ENCODE peak calls at places on chromosomes 1 and 21, in four cellular contexts. One of them, this sample, is unnamed.

GRCh38 chr1:118303534-118303933 is 118.5 kb upstream of the SPAG17 start:
- DNase-seq in head of caudate nucleus: no peak
- DNase-seq in fibroblast of the conjunctiva: no peak
- DNase-seq in stimulated activated CD4-positive, alpha-beta T cell treated with anti-CD3 and anti-CD28 coated beads, TNF-alpha, amount 100 ng/mL, for 1 hour: no peak
- DNase-seq in this sample: no peak

GRCh38 chr1:211370669-211371068 is 44.0 kb downstream of the TRAF5 start:
- DNase-seq in stimulated activated CD4-positive, alpha-beta T cell treated with anti-CD3 and anti-CD28 coated beads, TNF-alpha, amount 100 ng/mL, for 1 hour: no peak
- DNase-seq in fibroblast of the conjunctiva: no peak
- DNase-seq in head of caudate nucleus: no peak
- DNase-seq in this sample: no peak

GRCh38 chr1:5996641-5997270 is 4.5 kb upstream of the NPHP4 start:
- DNase-seq in head of caudate nucleus: no peak
- DNase-seq in stimulated activated CD4-positive, alpha-beta T cell treated with anti-CD3 and anti-CD28 coated beads, TNF-alpha, amount 100 ng/mL, for 1 hour: no peak
- DNase-seq in fibroblast of the conjunctiva: no peak
- DNase-seq in this sample: no peak

GRCh38 chr1:220813013-220813412 is 26.3 kb downstream of the MTARC1 start:
- DNase-seq in head of caudate nucleus: no peak
- DNase-seq in fibroblast of the conjunctiva: no peak
- DNase-seq in stimulated activated CD4-positive, alpha-beta T cell treated with anti-CD3 and anti-CD28 coated beads, TNF-alpha, amount 100 ng/mL, for 1 hour: no peak
- DNase-seq in this sample: no peak

GRCh38 chr1:155889566-155889965 is 21.6 kb downstream of the RIT1 start:
- DNase-seq in fibroblast of the conjunctiva: no peak
- DNase-seq in stimulated activated CD4-positive, alpha-beta T cell treated with anti-CD3 and anti-CD28 coated beads, TNF-alpha, amount 100 ng/mL, for 1 hour: no peak
- DNase-seq in head of caudate nucleus: no peak
- DNase-seq in this sample: no peak

GRCh38 chr1:175073054-175073453 is 5.4 kb downstream of the TNN start:
- DNase-seq in stimulated activated CD4-positive, alpha-beta T cell treated with anti-CD3 and anti-CD28 coated beads, TNF-alpha, amount 100 ng/mL, for 1 hour: no peak
- DNase-seq in fibroblast of the conjunctiva: peak
- DNase-seq in head of caudate nucleus: no peak
- DNase-seq in this sample: peak

GRCh38 chr1:231357831-231358354 is 19.8 kb downstream of the SPRTN start:
- DNase-seq in head of caudate nucleus: no peak
- DNase-seq in stimulated activated CD4-positive, alpha-beta T cell treated with anti-CD3 and anti-CD28 coated beads, TNF-alpha, amount 100 ng/mL, for 1 hour: no peak
- DNase-seq in fibroblast of the conjunctiva: peak
- DNase-seq in this sample: peak

GRCh38 chr1:65310078-65310587 is 790 bp downstream of the DNAJC6 start:
- DNase-seq in fibroblast of the conjunctiva: no peak
- DNase-seq in head of caudate nucleus: peak
- DNase-seq in stimulated activated CD4-positive, alpha-beta T cell treated with anti-CD3 and anti-CD28 coated beads, TNF-alpha, amount 100 ng/mL, for 1 hour: no peak
- DNase-seq in this sample: no peak

GRCh38 chr1:3581296-3581695 is 30.0 kb downstream of the MEGF6 start:
- DNase-seq in head of caudate nucleus: no peak
- DNase-seq in fibroblast of the conjunctiva: no peak
- DNase-seq in stimulated activated CD4-positive, alpha-beta T cell treated with anti-CD3 and anti-CD28 coated beads, TNF-alpha, amount 100 ng/mL, for 1 hour: no peak
- DNase-seq in this sample: no peak

GRCh38 chr1:30588311-30589073 is 134.9 kb downstream of the MATN1 start:
- DNase-seq in stimulated activated CD4-positive, alpha-beta T cell treated with anti-CD3 and anti-CD28 coated beads, TNF-alpha, amount 100 ng/mL, for 1 hour: no peak
- DNase-seq in head of caudate nucleus: no peak
- DNase-seq in fibroblast of the conjunctiva: no peak
- DNase-seq in this sample: no peak

GRCh38 chr1:1528639-1529267 is 11.7 kb downstream of the TMEM240 start:
- DNase-seq in stimulated activated CD4-positive, alpha-beta T cell treated with anti-CD3 and anti-CD28 coated beads, TNF-alpha, amount 100 ng/mL, for 1 hour: no peak
- DNase-seq in head of caudate nucleus: no peak
- DNase-seq in fibroblast of the conjunctiva: no peak
- DNase-seq in this sample: no peak

GRCh38 chr1:196372896-196373536 is 235.2 kb downstream of the KCNT2 start:
- DNase-seq in fibroblast of the conjunctiva: peak
- DNase-seq in head of caudate nucleus: no peak
- DNase-seq in stimulated activated CD4-positive, alpha-beta T cell treated with anti-CD3 and anti-CD28 coated beads, TNF-alpha, amount 100 ng/mL, for 1 hour: no peak
- DNase-seq in this sample: peak

GRCh38 chr1:43997295-43997694 is 5.9 kb downstream of the CCDC24 start:
- DNase-seq in head of caudate nucleus: no peak
- DNase-seq in stimulated activated CD4-positive, alpha-beta T cell treated with anti-CD3 and anti-CD28 coated beads, TNF-alpha, amount 100 ng/mL, for 1 hour: no peak
- DNase-seq in fibroblast of the conjunctiva: no peak
- DNase-seq in this sample: no peak

GRCh38 chr1:5296135-5296930 is 641.9 kb downstream of the AJAP1 start:
- DNase-seq in head of caudate nucleus: no peak
- DNase-seq in stimulated activated CD4-positive, alpha-beta T cell treated with anti-CD3 and anti-CD28 coated beads, TNF-alpha, amount 100 ng/mL, for 1 hour: no peak
- DNase-seq in fibroblast of the conjunctiva: no peak
- DNase-seq in this sample: no peak

GRCh38 chr21:34582506-34583150 is 32.3 kb downstream of the RCAN1 start:
- DNase-seq in head of caudate nucleus: no peak
- DNase-seq in stimulated activated CD4-positive, alpha-beta T cell treated with anti-CD3 and anti-CD28 coated beads, TNF-alpha, amount 100 ng/mL, for 1 hour: no peak
- DNase-seq in fibroblast of the conjunctiva: peak
- DNase-seq in this sample: no peak

GRCh38 chr1:210500831-210501230 is 172.1 kb downstream of the HHAT start:
- DNase-seq in stimulated activated CD4-positive, alpha-beta T cell treated with anti-CD3 and anti-CD28 coated beads, TNF-alpha, amount 100 ng/mL, for 1 hour: no peak
- DNase-seq in head of caudate nucleus: no peak
- DNase-seq in fibroblast of the conjunctiva: no peak
- DNase-seq in this sample: no peak

GRCh38 chr1:14017531-14017961 is 317.6 kb downstream of the PRDM2 start:
- DNase-seq in stimulated activated CD4-positive, alpha-beta T cell treated with anti-CD3 and anti-CD28 coated beads, TNF-alpha, amount 100 ng/mL, for 1 hour: no peak
- DNase-seq in fibroblast of the conjunctiva: no peak
- DNase-seq in head of caudate nucleus: no peak
- DNase-seq in this sample: no peak

GRCh38 chr21:42027804-42028753 is 17.9 kb upstream of the ZBTB21 start:
- DNase-seq in head of caudate nucleus: no peak
- DNase-seq in stimulated activated CD4-positive, alpha-beta T cell treated with anti-CD3 and anti-CD28 coated beads, TNF-alpha, amount 100 ng/mL, for 1 hour: no peak
- DNase-seq in fibroblast of the conjunctiva: no peak
- DNase-seq in this sample: no peak

GRCh38 chr1:167465018-167465417 is 53.3 kb downstream of the CD247 start:
- DNase-seq in head of caudate nucleus: no peak
- DNase-seq in stimulated activated CD4-positive, alpha-beta T cell treated with anti-CD3 and anti-CD28 coated beads, TNF-alpha, amount 100 ng/mL, for 1 hour: no peak
- DNase-seq in fibroblast of the conjunctiva: no peak
- DNase-seq in this sample: no peak

GRCh38 chr1:204155881-204156280 is 4.0 kb upstream of the ETNK2 start:
- DNase-seq in fibroblast of the conjunctiva: no peak
- DNase-seq in stimulated activated CD4-positive, alpha-beta T cell treated with anti-CD3 and anti-CD28 coated beads, TNF-alpha, amount 100 ng/mL, for 1 hour: no peak
- DNase-seq in head of caudate nucleus: no peak
- DNase-seq in this sample: no peak